ENCODE peak calls at places on chromosomes 7 and 10, in five cellular contexts. V is naive B cell; T is activated CD4-positive, alpha-beta T cell treated with anti-CD3 and anti-CD28 coated beads for 36 hours; F is NCI-H1417; Q is PC-9. J is an unnamed sample.

GRCh38 chr7:83161851-83162401 is 758 bp downstream of the PCLO start:
- DNase-seq in T (no peak), F (peak), Q (no peak), V (no peak), J (no peak)

GRCh38 chr7:119545118-119545517 is 727.9 kb upstream of the KCND2 start:
- DNase-seq in Q (no peak), F (peak), T (no peak), V (no peak), J (no peak)

GRCh38 chr10:30210296-30210695 is 138.8 kb downstream of the MTPAP start:
- DNase-seq in V (no peak), Q (no peak), T (no peak), F (no peak), J (no peak)

GRCh38 chr7:37786741-37787569 is 61.4 kb upstream of the NME8 start:
- DNase-seq in Q (no peak), F (no peak), V (peak), T (peak), J (no peak)

GRCh38 chr7:76260171-76260703 is 42.2 kb upstream of the HSPB1 start:
- DNase-seq in T (peak), Q (no peak), V (no peak), F (peak), J (peak)

GRCh38 chr10:22494007-22494406 is 148.7 kb downstream of the SPAG6 start:
- DNase-seq in Q (no peak), V (no peak), T (no peak), F (no peak), J (no peak)

GRCh38 chr10:35216303-35216905 is 89.8 kb downstream of the CREM start:
- DNase-seq in V (no peak), Q (peak), T (peak), F (peak), J (no peak)

GRCh38 chr7:67019562-67020390 is 23.1 kb downstream of the TYW1 start:
- DNase-seq in V (no peak), Q (no peak), T (no peak), F (peak), J (no peak)

GRCh38 chr10:8800426-8800825 is 745.9 kb downstream of the GATA3 start:
- DNase-seq in V (no peak), F (no peak), Q (no peak), T (peak), J (no peak)

GRCh38 chr7:37352974-37353948 is 95.4 kb downstream of the ELMO1 start:
- DNase-seq in F (peak), Q (no peak), V (peak), T (peak), J (no peak)

GRCh38 chr7:158975526-158976467 is 119.4 kb downstream of the DYNC2I1 start:
- DNase-seq in T (peak), Q (peak), F (peak), V (no peak), J (no peak)

J was measured in endothelial cell.